ENCODE peak calls at places on chromosome 12, in seven cellular contexts. S is GM12864, V is heart right ventricle, G is uterus, M is astrocyte of the cerebellum, P is cardiac fibroblast, A is A549. H is an unnamed sample.

GRCh38 chr12:65647074-65647473 is 177.2 kb upstream of the HMGA2 start:
- DNase-seq in S (no peak), A (no peak), G (no peak), P (no peak), M (no peak), V (no peak), H (no peak)

GRCh38 chr12:2551097-2551496 is 243.7 kb upstream of the FKBP4 start:
- DNase-seq in G (no peak), V (no peak), A (no peak), P (no peak), S (no peak), M (no peak), H (no peak)

GRCh38 chr12:20127401-20127800 is 240.9 kb upstream of the PDE3A start:
- DNase-seq in P (peak; percentile 55), S (no peak), A (no peak), V (no peak), M (no peak), G (no peak), H (no peak)

GRCh38 chr12:32702470-32702869 is 23.4 kb downstream of the DNM1L start:
- DNase-seq in G (no peak), M (no peak), A (no peak), S (no peak), P (peak; percentile 18), V (no peak), H (no peak)

GRCh38 chr12:58502236-58502635 is 418.1 kb downstream of the LRIG3 start:
- DNase-seq in M (no peak), S (no peak), G (no peak), A (no peak), V (no peak), P (no peak), H (no peak)

GRCh38 chr12:72632286-72632685 is 360.1 kb downstream of the TRHDE start:
- DNase-seq in S (no peak), M (no peak), V (no peak), G (no peak), A (no peak), P (no peak), H (no peak)

GRCh38 chr12:48001426-48002178 is 2.7 kb downstream of the COL2A1 start:
- DNase-seq in P (peak; percentile 45), G (no peak), A (peak; percentile 75), M (no peak), S (no peak), V (peak; percentile 49), H (peak; percentile 32)

GRCh38 chr12:82959821-82960220 is 273.1 kb downstream of the TMTC2 start:
- DNase-seq in A (no peak), M (no peak), G (no peak), V (no peak), P (no peak), S (no peak), H (no peak)

GRCh38 chr12:121748571-121749265 is 36.2 kb downstream of the TMEM120B start:
- DNase-seq in A (peak; percentile 85), M (no peak), G (peak; percentile 72), V (no peak), S (no peak), P (peak; percentile 86), H (peak; percentile 50)

GRCh38 chr12:56256326-56256960 is 1.7 kb downstream of the ANKRD52 start:
- DNase-seq in A (no peak), P (peak; percentile 53), V (no peak), M (no peak), G (no peak), S (no peak), H (no peak)

GRCh38 chr12:56724660-56724988 is 475 bp downstream of the NACA start:
- DNase-seq in A (no peak), M (no peak), P (no peak), V (no peak), S (no peak), G (peak; percentile 19), H (peak; percentile 16)

GRCh38 chr12:5295151-5295550 is 136.8 kb upstream of the NTF3 start:
- DNase-seq in G (no peak), A (no peak), M (no peak), V (no peak), P (peak; percentile 41), S (no peak), H (no peak)

GRCh38 chr12:13713746-13714400 is 267.5 kb downstream of the GRIN2B start:
- DNase-seq in S (no peak), A (no peak), V (no peak), P (no peak), M (no peak), G (no peak), H (no peak)

GRCh38 chr12:724194-724855 is 28.1 kb upstream of the WNK1 start:
- DNase-seq in G (no peak), M (no peak), S (no peak), V (no peak), P (peak; percentile 23), A (no peak), H (peak; percentile 32)

GRCh38 chr12:40013292-40013691 is 92.6 kb downstream of the SLC2A13 start:
- DNase-seq in G (no peak), S (no peak), P (no peak), V (no peak), A (no peak), M (no peak), H (no peak)

GRCh38 chr12:14399871-14400270 is 34.4 kb downstream of the ATF7IP start:
- DNase-seq in G (no peak), A (no peak), S (no peak), P (peak; percentile 73), M (no peak), V (no peak), H (no peak)

GRCh38 chr12:112963227-112963861 is 15.0 kb upstream of the OAS2 start:
- DNase-seq in A (no peak), P (no peak), V (no peak), G (no peak), M (no peak), S (no peak), H (no peak)

GRCh38 chr12:21774358-21775129 is at the start of gene KCNJ8:
- DNase-seq in V (peak; percentile 90), P (peak; percentile 52), M (peak; percentile 46), S (no peak), A (peak; percentile 12), G (peak; percentile 83), H (no peak)

GRCh38 chr12:109777544-109777943 is 55.7 kb downstream of the TRPV4 start:
- DNase-seq in V (no peak), P (peak; percentile 38), G (no peak), M (no peak), S (peak; percentile 43), A (peak; percentile 86), H (peak; percentile 34)

GRCh38 chr12:108832730-108833354 is 24.5 kb downstream of the SSH1 start:
- DNase-seq in G (no peak), P (peak; percentile 96), V (no peak), M (peak; percentile 87), A (no peak), S (no peak), H (peak; percentile 14)

GRCh38 chr12:59858508-59858907 is 262.7 kb downstream of the SLC16A7 start:
- DNase-seq in G (no peak), S (no peak), V (no peak), M (no peak), P (no peak), A (no peak), H (no peak)
- TF ChIP-seq CTCF in G (no peak), S (no peak), V (no peak), M (no peak), P (no peak), A (no peak), H (no peak)

GRCh38 chr12:55092579-55092978 is 33.6 kb upstream of the OR9K2 start:
- DNase-seq in P (no peak), V (no peak), A (no peak), G (no peak), S (no peak), M (no peak), H (no peak)
- TF ChIP-seq CTCF in P (no peak), V (no peak), A (no peak), G (no peak), S (peak; percentile 3), M (no peak), H (no peak)

GRCh38 chr12:91226951-91227350 is 44.3 kb upstream of the DCN start:
- DNase-seq in A (no peak), P (no peak), V (no peak), G (no peak), M (no peak), S (no peak), H (no peak)

GRCh38 chr12:91222746-91223145 is 40.1 kb upstream of the DCN start:
- DNase-seq in S (no peak), A (no peak), M (no peak), G (no peak), P (peak; percentile 88), V (no peak), H (no peak)

GRCh38 chr12:91219919-91220318 is 37.3 kb upstream of the DCN start:
- DNase-seq in G (no peak), M (no peak), S (no peak), P (no peak), A (no peak), V (no peak), H (no peak)

GRCh38 chr12:91224411-91224810 is 41.8 kb upstream of the DCN start:
- DNase-seq in V (no peak), M (no peak), P (no peak), A (no peak), S (no peak), G (no peak), H (no peak)

DNA sequence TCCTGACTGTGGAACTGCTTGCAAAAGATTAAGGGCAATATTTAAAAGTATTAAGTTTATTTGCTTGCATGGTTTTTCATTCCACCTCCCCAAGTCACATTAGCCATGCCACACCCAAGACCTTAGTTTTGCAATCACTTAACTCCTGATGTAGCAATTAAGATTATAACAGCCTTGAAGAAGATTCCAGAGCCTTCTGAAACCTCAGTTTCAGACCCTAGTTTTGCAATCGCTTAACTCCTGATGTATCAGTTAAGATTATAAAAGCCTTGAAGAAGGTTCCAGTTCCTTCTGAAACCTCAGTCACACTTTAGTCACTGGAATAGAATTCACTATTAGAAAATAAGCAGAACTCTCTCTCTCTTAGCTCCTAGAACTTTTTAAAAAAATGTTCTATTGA is 42.7 kb upstream of the DCN start:
- DNase-seq in S (no peak), V (no peak), G (no peak), A (no peak), M (no peak), P (peak; percentile 52), H (no peak)
- TF ChIP-seq CTCF in S (no peak), V (no peak), G (no peak), A (no peak), M (no peak), P (no peak), H (no peak)

GRCh38 chr12:127500513-127500912 is 766.5 kb upstream of the TMEM132C start:
- DNase-seq in S (no peak), V (no peak), G (no peak), A (no peak), M (no peak), P (no peak), H (no peak)

GRCh38 chr12:127501916-127502315 is 765.1 kb upstream of the TMEM132C start:
- DNase-seq in P (no peak), M (no peak), V (no peak), A (no peak), G (no peak), S (no peak), H (no peak)

GRCh38 chr12:127494961-127495915 is 771.7 kb upstream of the TMEM132C start:
- DNase-seq in A (no peak), M (no peak), S (no peak), V (no peak), P (no peak), G (no peak), H (no peak)

DNA sequence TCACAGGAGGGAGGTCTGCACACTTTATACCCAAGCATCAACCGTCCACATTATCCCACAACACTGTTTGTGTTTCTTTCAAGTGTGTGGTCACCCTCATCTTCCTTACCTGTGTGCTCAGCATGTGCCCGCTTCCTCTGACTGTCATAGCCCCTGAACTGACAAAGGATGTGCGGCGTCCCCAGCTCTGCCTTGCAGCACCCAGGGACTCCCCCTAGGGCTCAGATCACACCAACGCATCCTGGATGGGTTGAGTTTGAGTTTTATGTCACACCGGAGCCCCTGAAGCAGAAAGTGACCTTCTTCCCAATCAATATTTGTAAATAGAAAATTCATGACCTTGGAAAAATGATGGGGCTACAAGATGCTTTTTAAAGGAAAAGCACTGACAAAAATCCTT is 770.7 kb upstream of the TMEM132C start:
- DNase-seq in P (no peak), M (no peak), A (no peak), S (no peak), G (no peak), V (no peak), H (no peak)
- TF ChIP-seq CTCF in P (no peak), M (no peak), A (no peak), S (no peak), G (no peak), V (no peak), H (no peak)